ENCODE peak calls at places on chromosome 19, in nine cellular contexts. Y, N, X, K, F, C, Z, S and L are unnamed samples. For H3K36me3, the result is how much of the 10 kb centered on the place peaks cover.

GRCh38 chr19:1295169-1296012 is 9.7 kb downstream of the EFNA2 start:
- DNase-seq in Y (no peak), N (no peak), X (peak), K (no peak), F (no peak), C (no peak), Z (no peak), S (peak), L (no peak)

GRCh38 chr19:51366999-51367564 is 894 bp upstream of the ETFB start:
- DNase-seq in Y (peak), N (peak), X (peak), K (no peak), F (peak), C (no peak), Z (no peak), S (peak), L (no peak)

GRCh38 chr19:47752440-47753211 is 7.3 kb downstream of the NOP53 start:
- DNase-seq in Y (no peak), N (no peak), X (no peak), K (no peak), F (no peak), C (no peak), Z (no peak), S (no peak), L (no peak)

GRCh38 chr19:53915000-53915399 is 5.9 kb downstream of the CACNG7 start:
- DNase-seq in Y (no peak), N (no peak), X (no peak), K (no peak), F (no peak), C (no peak), Z (no peak), S (peak), L (no peak)

GRCh38 chr19:45809643-45810159 is 5.4 kb downstream of the RSPH6A start:
- DNase-seq in Y (peak), N (no peak), X (no peak), K (peak), F (no peak), C (no peak), Z (peak), S (peak), L (peak)

GRCh38 chr19:45655073-45655472 is 12.9 kb upstream of the GIPR start:
- DNase-seq in Y (no peak), N (no peak), X (no peak), K (no peak), F (no peak), C (no peak), Z (no peak), S (no peak), L (no peak)

GRCh38 chr19:4057913-4058695 is 8.6 kb downstream of the ZBTB7A start:
- DNase-seq in Y (peak), N (no peak), X (no peak), K (peak), F (peak), C (peak), Z (peak), S (no peak), L (no peak)

GRCh38 chr19:5394907-5395505 is 54.4 kb upstream of the PTPRS start:
- DNase-seq in Y (no peak), N (no peak), X (no peak), K (no peak), F (no peak), C (no peak), Z (no peak), S (no peak), L (no peak)

GRCh38 chr19:52640916-52641315 is 2.8 kb upstream of the ZNF83 start:
- DNase-seq in Y (peak), N (no peak), X (no peak), K (no peak), F (no peak), C (no peak), Z (no peak), S (no peak), L (peak)

GRCh38 chr19:45503909-45504308 is 3.4 kb upstream of the VASP start:
- DNase-seq in Y (no peak), N (no peak), X (no peak), K (no peak), F (no peak), C (no peak), Z (no peak), S (no peak), L (no peak)

GRCh38 chr19:45729774-45730388 is 815 bp downstream of the FBXO46 start:
- DNase-seq in Y (peak), N (no peak), X (no peak), K (no peak), F (no peak), C (no peak), Z (no peak), S (no peak), L (no peak)

GRCh38 chr19:43984687-43985000 is 656 bp downstream of the ZNF155 start:
- DNase-seq in Y (no peak), N (no peak), X (no peak), K (no peak), F (peak), C (no peak), Z (no peak), S (no peak), L (peak)

GRCh38 chr19:55830656-55831055 is 1.1 kb downstream of the NLRP11 start:
- DNase-seq in Y (no peak), N (no peak), X (no peak), K (no peak), F (no peak), C (no peak), Z (no peak), S (peak), L (no peak)

GRCh38 chr19:37362733-37363132 is 8.2 kb upstream of the ZNF527 start:
- DNase-seq in Y (peak), N (no peak), X (peak), K (no peak), F (no peak), C (no peak), Z (no peak), S (peak), L (no peak)

GRCh38 chr19:57406516-57407123 is 4.3 kb upstream of the ZNF17 start:
- DNase-seq in Y (peak), N (peak), X (peak), K (peak), F (no peak), C (no peak), Z (peak), S (peak), L (peak)

GRCh38 chr19:33547676-33548075 is 26.1 kb upstream of the PEPD start:
- DNase-seq in Y (no peak), N (no peak), X (no peak), K (no peak), F (no peak), C (no peak), Z (no peak), S (no peak), L (no peak)

GRCh38 chr19:57708641-57709354 is at the start of gene ZNF154:
- DNase-seq in Y (peak), N (peak), X (peak), K (peak), F (no peak), C (no peak), Z (peak), S (no peak), L (peak)

GRCh38 chr19:45508931-45509691 is 1.8 kb downstream of the VASP start:
- DNase-seq in Y (peak), N (no peak), X (peak), K (peak), F (peak), C (peak), Z (peak), S (peak), L (peak)

GRCh38 chr19:3470500-3471128 is 9.7 kb downstream of the SMIM24 start:
- DNase-seq in Y (no peak), N (no peak), X (no peak), K (no peak), F (no peak), C (no peak), Z (no peak), S (no peak), L (no peak)

GRCh38 chr19:40377876-40378385 is 12.1 kb downstream of the HIPK4 start:
- DNase-seq in Y (no peak), N (no peak), X (no peak), K (no peak), F (no peak), C (no peak), Z (no peak), S (no peak), L (no peak)

GRCh38 chr19:44891016-44891882 is at the start of gene TOMM40:
- DNase-seq in Y (no peak), N (peak), X (peak), K (peak), F (no peak), C (no peak), Z (peak), S (peak), L (no peak)

GRCh38 chr19:41957838-41958366 is 1.2 kb downstream of the RABAC1 start:
- DNase-seq in Y (peak), N (no peak), X (peak), K (peak), F (peak), C (peak), Z (peak), S (peak), L (no peak)

GRCh38 chr19:23699521-23699860 is 12.5 kb upstream of the ZNF675 start:
- DNase-seq in Y (no peak), N (no peak), X (no peak), K (no peak), F (no peak), C (no peak), Z (no peak), S (no peak), L (no peak)

GRCh38 chr19:46951236-46951986 is 68.2 kb upstream of the NPAS1 start:
- DNase-seq in Y (no peak), N (no peak), X (no peak), K (peak), F (no peak), C (no peak), Z (no peak), S (no peak), L (no peak)

GRCh38 chr19:3055741-3056453 is 6.4 kb downstream of the TLE5 start:
- DNase-seq in Y (no peak), N (no peak), X (no peak), K (no peak), F (no peak), C (no peak), Z (no peak), S (no peak), L (no peak)

GRCh38 chr19:1277061-1277460 is 1.7 kb downstream of the FAM174C start:
- DNase-seq in Y (no peak), N (no peak), X (no peak), K (no peak), F (no peak), C (no peak), Z (no peak), S (no peak), L (no peak)

GRCh38 chr19:19257137-19257536 is 16.0 kb downstream of the TM6SF2 start:
- DNase-seq in Y (no peak), N (no peak), X (no peak), K (no peak), F (no peak), C (no peak), Z (no peak), S (no peak), L (no peak)
- H3K4me3 ChIP-seq in Y (no peak), N (no peak), X (no peak), K (no peak), F (no peak), C (no peak), Z (no peak), S (no peak), L (no peak)

DNA sequence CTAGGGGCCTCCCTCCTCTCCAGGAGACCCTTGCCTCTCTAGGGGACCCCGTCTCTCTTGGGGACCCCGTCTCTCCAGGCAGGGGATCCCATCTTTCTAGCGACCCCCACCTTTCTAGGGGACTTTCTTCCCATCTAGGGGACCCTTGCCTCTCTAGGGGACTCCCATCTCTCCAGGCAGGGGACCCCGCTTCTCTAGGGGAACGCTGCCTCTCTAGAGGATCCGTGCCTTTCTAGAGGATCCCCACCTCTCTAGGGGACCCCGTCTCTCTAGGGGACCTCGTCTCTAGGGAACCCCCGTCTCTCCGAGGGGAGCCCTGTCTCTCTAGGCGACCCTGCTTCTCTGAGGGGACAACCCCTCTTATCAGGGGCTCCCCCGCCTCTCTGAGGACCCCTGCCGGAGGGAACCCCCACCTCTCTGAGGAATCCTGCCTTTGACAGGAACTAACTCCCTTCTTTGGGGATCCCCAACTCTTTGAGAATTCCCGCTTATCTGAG is 19.1 kb upstream of the GATAD2A start:
- DNase-seq in Y (no peak), N (no peak), X (no peak), K (no peak), F (no peak), C (no peak), Z (no peak), S (no peak), L (no peak)
- TF ChIP-seq CTCF in Y (no peak), N (no peak), X (peak), K (peak), F (no peak), C (no peak), Z (peak), S (peak), L (peak)

DNA sequence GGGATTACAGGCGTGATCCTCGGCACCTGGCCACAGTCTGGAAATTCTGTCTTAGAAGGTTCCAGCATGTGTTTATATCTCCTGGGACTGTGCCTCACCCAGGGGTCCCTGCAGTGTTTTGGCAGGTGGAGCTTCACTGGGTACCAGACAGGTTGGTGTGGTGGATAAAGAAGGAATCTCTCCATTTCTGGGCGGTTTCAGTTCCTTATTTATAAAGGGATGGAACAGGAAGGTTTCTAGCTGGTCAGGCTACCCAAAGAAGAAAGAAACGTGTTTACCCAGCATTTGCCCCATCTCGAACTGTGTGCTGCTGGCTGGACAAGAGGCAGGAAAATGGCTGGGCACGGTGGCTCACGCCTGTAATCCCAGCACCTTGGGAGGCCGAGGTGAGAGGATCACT is 9.8 kb downstream of the PNPLA6 start:
- DNase-seq in Y (no peak), N (no peak), X (no peak), K (no peak), F (no peak), C (no peak), Z (no peak), S (no peak), L (no peak)
- H3K36me3 ChIP-seq in Y (under half), N (under half), X (under half), K (under half), F (under half), C (under half), Z (under half), S (under half), L (under half)

GRCh38 chr19:12064266-12065099 is at the start of gene ZNF844:
- DNase-seq in Y (peak), N (peak), X (peak), K (peak), F (peak), C (peak), Z (peak), S (peak), L (peak)
- H3K4me3 ChIP-seq in Y (peak), N (peak), X (peak), K (peak), F (peak), C (peak), Z (peak), S (peak), L (peak)

DNA sequence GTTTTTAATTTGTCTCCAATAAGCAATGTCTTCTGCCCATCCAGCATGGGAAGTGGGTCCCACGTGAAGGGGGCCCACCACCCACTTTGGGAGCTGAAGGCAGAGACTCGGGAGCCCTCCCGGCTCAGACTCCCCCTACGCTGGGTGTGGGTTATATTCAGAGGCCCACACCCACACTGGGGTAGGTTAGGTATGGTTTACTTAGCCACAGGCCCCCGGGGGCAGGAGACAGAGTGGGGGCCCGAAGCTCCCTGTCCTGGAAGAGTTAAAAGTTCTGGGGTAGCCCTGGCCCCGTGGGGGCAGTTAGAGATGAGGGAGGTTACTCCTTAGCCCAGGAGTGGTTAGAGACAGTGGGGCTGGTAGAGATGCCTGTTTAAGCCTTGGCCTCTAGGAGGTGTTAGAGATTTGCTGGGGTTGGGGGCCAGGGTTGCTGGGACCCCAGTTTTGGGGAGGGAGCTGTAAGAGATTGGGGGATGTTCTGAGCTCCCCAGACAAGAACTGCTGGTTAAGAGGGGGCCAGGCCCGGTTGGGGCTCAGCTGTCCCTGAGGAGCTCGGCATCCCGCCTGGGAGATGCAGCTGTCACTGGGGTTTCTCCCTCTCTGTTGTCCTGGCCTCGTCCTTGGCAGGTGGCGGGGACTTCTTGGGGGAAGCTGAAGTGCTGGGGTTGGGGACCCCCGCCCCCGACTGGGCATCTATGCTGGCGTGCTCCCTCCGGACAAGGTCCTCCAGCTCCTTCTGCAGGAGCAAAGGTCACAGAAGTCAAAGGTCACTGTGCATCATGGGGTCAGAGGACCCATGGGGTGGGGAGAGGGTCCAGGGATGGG is 712 bp upstream of the RINL start:
- DNase-seq in Y (no peak), N (no peak), X (no peak), K (no peak), F (no peak), C (no peak), Z (no peak), S (no peak), L (no peak)
- TF ChIP-seq CTCF in Y (no peak), N (no peak), X (no peak), K (no peak), F (no peak), C (no peak), Z (no peak), S (peak), L (no peak)

DNA sequence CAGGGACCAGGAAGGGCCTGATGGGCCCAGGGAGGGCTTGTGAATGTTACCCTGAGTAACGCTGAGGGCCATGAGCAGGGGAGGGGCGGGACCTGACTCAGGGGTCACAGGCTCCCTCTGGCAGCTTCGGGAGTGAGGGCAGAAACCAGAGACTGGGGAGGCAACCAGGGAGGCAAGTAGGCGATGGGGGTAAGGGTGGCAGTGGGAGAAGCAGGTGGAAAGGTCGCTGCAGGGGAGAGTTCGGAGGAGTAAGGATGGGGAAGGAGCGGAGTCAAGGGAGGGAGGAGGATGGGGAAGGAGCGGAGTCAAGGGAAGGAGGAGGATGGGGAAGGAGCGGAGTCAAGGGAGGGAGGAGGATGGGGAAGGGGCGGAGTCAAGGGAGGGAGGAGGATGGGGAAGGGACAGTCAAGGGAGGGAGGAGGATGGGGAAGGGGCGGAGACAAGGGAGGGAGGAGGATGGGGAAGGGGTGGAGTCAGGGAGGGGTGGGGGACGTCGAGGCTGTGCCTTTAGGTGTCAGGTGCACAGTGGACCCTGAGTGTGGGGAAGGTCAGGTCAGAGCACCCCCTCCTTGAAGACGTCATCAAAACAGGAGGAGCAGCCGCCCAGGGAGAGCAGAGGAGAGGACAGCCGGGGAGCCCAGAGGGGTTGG is 15.5 kb upstream of the B3GNT3 start:
- DNase-seq in Y (no peak), N (no peak), X (no peak), K (peak), F (peak), C (peak), Z (no peak), S (no peak), L (no peak)
- H3K36me3 ChIP-seq in Y (under half), N (under half), X (under half), K (under half), F (under half), C (under half), Z (under half), S (half or more), L (under half)

GRCh38 chr19:15555759-15556633 is 47.7 kb downstream of the CYP4F22 start:
- DNase-seq in Y (peak), N (peak), X (peak), K (peak), F (peak), C (peak), Z (peak), S (peak), L (peak)
- H3K4me3 ChIP-seq in Y (no peak), N (peak), X (no peak), K (peak), F (peak), C (peak), Z (peak), S (peak), L (peak)